ENCODE peak calls at places on chromosome 6, in six cellular contexts. C is astrocyte of the spinal cord, L is cardiac muscle cell, Q is RPMI7951, M is pancreas, E is heart right ventricle. U is an unnamed sample.

GRCh38 chr6:167153523-167153959 is 4.2 kb downstream of the GPR31 start:
- DNase-seq in C (peak), L (no peak), Q (peak), M (no peak), E (no peak), U (no peak)

GRCh38 chr6:110878751-110879539 is 4.4 kb downstream of the AMD1 start:
- DNase-seq in C (peak), L (peak), Q (peak), M (no peak), E (no peak), U (peak)

GRCh38 chr6:96522469-96523009 is 933 bp downstream of the UFL1 start:
- DNase-seq in C (peak), L (peak), Q (peak), M (no peak), E (no peak), U (peak)

GRCh38 chr6:125793863-125794262 is 3.1 kb downstream of the NCOA7 start:
- DNase-seq in C (no peak), L (no peak), Q (no peak), M (no peak), E (no peak), U (no peak)

GRCh38 chr6:120357447-120357846 is 976.8 kb downstream of the TBC1D32 start:
- DNase-seq in C (no peak), L (no peak), Q (peak), M (no peak), E (no peak), U (no peak)

GRCh38 chr6:134373282-134373922 is 55.5 kb upstream of the SGK1 start:
- DNase-seq in C (peak), L (no peak), Q (peak), M (no peak), E (no peak), U (peak)

GRCh38 chr6:36266913-36267644 is 2.8 kb upstream of the PNPLA1 start:
- DNase-seq in C (no peak), L (no peak), Q (peak), M (no peak), E (no peak), U (no peak)

GRCh38 chr6:24908555-24908954 is 27.2 kb downstream of the RIPOR2 start:
- DNase-seq in C (no peak), L (no peak), Q (peak), M (no peak), E (no peak), U (no peak)

U was measured in mesenchymal stem cell.